ENCODE peak calls at places on chromosomes 3 and 15, in eight cellular contexts. One of them, this sample, is unnamed.
A peak's percentile ranks its signal among the peaks of the same experiment; 100 is the strongest.

GRCh38 chr3:33791477-33792166 is 6.8 kb upstream of the PDCD6IP start:
- DNase-seq in NCI-H345: no peak
- DNase-seq in Right ventricle myocardium superior: no peak
- DNase-seq in activated CD4-positive, alpha-beta T cell treated with anti-CD3 and anti-CD28 coated beads for 24 hours: no peak
- DNase-seq in PC-9: peak; percentile 4
- DNase-seq in breast epithelium: no peak
- DNase-seq in T-helper 9 cell: no peak
- DNase-seq in endothelial cell: no peak
- DNase-seq in this sample: no peak

GRCh38 chr15:64315136-64315661 is 40.8 kb downstream of the CSNK1G1 start:
- DNase-seq in endothelial cell: no peak
- DNase-seq in breast epithelium: no peak
- DNase-seq in Right ventricle myocardium superior: no peak
- DNase-seq in T-helper 9 cell: no peak
- DNase-seq in PC-9: no peak
- DNase-seq in activated CD4-positive, alpha-beta T cell treated with anti-CD3 and anti-CD28 coated beads for 24 hours: no peak
- DNase-seq in NCI-H345: no peak
- DNase-seq in this sample: no peak

GRCh38 chr3:23041918-23042696 is 161.0 kb upstream of the UBE2E2 start:
- DNase-seq in activated CD4-positive, alpha-beta T cell treated with anti-CD3 and anti-CD28 coated beads for 24 hours: no peak
- DNase-seq in endothelial cell: no peak
- DNase-seq in NCI-H345: no peak
- DNase-seq in T-helper 9 cell: no peak
- DNase-seq in Right ventricle myocardium superior: no peak
- DNase-seq in breast epithelium: no peak
- DNase-seq in PC-9: peak; percentile 43
- DNase-seq in this sample: peak; percentile 32

GRCh38 chr15:31197497-31198414 is 96.2 kb upstream of the TRPM1 start:
- DNase-seq in endothelial cell: peak; percentile 63
- DNase-seq in PC-9: no peak
- DNase-seq in Right ventricle myocardium superior: peak; percentile 66
- DNase-seq in T-helper 9 cell: peak; percentile 57
- DNase-seq in breast epithelium: no peak
- DNase-seq in activated CD4-positive, alpha-beta T cell treated with anti-CD3 and anti-CD28 coated beads for 24 hours: peak; percentile 37
- DNase-seq in NCI-H345: no peak
- DNase-seq in this sample: no peak

GRCh38 chr3:87987952-87988351 is 70.9 kb downstream of the CGGBP1 start:
- DNase-seq in breast epithelium: no peak
- DNase-seq in Right ventricle myocardium superior: no peak
- DNase-seq in endothelial cell: no peak
- DNase-seq in NCI-H345: no peak
- DNase-seq in activated CD4-positive, alpha-beta T cell treated with anti-CD3 and anti-CD28 coated beads for 24 hours: no peak
- DNase-seq in T-helper 9 cell: no peak
- DNase-seq in PC-9: no peak
- DNase-seq in this sample: no peak

GRCh38 chr3:414063-414462 is 217.5 kb downstream of the CHL1 start:
- DNase-seq in activated CD4-positive, alpha-beta T cell treated with anti-CD3 and anti-CD28 coated beads for 24 hours: no peak
- DNase-seq in PC-9: no peak
- DNase-seq in NCI-H345: no peak
- DNase-seq in endothelial cell: no peak
- DNase-seq in breast epithelium: no peak
- DNase-seq in T-helper 9 cell: no peak
- DNase-seq in Right ventricle myocardium superior: no peak
- DNase-seq in this sample: no peak

GRCh38 chr15:67193223-67194009 is 61.0 kb downstream of the AAGAB start:
- DNase-seq in endothelial cell: no peak
- DNase-seq in T-helper 9 cell: no peak
- DNase-seq in breast epithelium: no peak
- DNase-seq in NCI-H345: no peak
- DNase-seq in Right ventricle myocardium superior: no peak
- DNase-seq in activated CD4-positive, alpha-beta T cell treated with anti-CD3 and anti-CD28 coated beads for 24 hours: no peak
- DNase-seq in PC-9: no peak
- DNase-seq in this sample: no peak

GRCh38 chr3:23664459-23664858 is 141.3 kb upstream of the UBE2E1 start:
- DNase-seq in activated CD4-positive, alpha-beta T cell treated with anti-CD3 and anti-CD28 coated beads for 24 hours: no peak
- DNase-seq in breast epithelium: no peak
- DNase-seq in T-helper 9 cell: no peak
- DNase-seq in endothelial cell: no peak
- DNase-seq in NCI-H345: no peak
- DNase-seq in PC-9: no peak
- DNase-seq in Right ventricle myocardium superior: no peak
- DNase-seq in this sample: no peak

GRCh38 chr3:129123314-129124060 is 1.9 kb upstream of the RAB43 start:
- DNase-seq in PC-9: no peak
- DNase-seq in NCI-H345: no peak
- DNase-seq in activated CD4-positive, alpha-beta T cell treated with anti-CD3 and anti-CD28 coated beads for 24 hours: no peak
- DNase-seq in Right ventricle myocardium superior: no peak
- DNase-seq in breast epithelium: no peak
- DNase-seq in endothelial cell: no peak
- DNase-seq in T-helper 9 cell: peak; percentile 8
- DNase-seq in this sample: peak; percentile 65

GRCh38 chr3:13281657-13282527 is 138.2 kb downstream of the NUP210 start:
- DNase-seq in T-helper 9 cell: no peak
- DNase-seq in breast epithelium: no peak
- DNase-seq in endothelial cell: peak; percentile 64
- DNase-seq in PC-9: peak; percentile 55
- DNase-seq in activated CD4-positive, alpha-beta T cell treated with anti-CD3 and anti-CD28 coated beads for 24 hours: no peak
- DNase-seq in Right ventricle myocardium superior: peak; percentile 74
- DNase-seq in NCI-H345: no peak
- DNase-seq in this sample: no peak

GRCh38 chr3:172142074-172143059 is 103.0 kb downstream of the FNDC3B start:
- DNase-seq in activated CD4-positive, alpha-beta T cell treated with anti-CD3 and anti-CD28 coated beads for 24 hours: no peak
- DNase-seq in NCI-H345: no peak
- DNase-seq in breast epithelium: no peak
- DNase-seq in T-helper 9 cell: no peak
- DNase-seq in PC-9: no peak
- DNase-seq in Right ventricle myocardium superior: no peak
- DNase-seq in endothelial cell: no peak
- DNase-seq in this sample: peak; percentile 43

GRCh38 chr15:81411056-81411455 is 37.0 kb upstream of the TMC3 start:
- DNase-seq in Right ventricle myocardium superior: no peak
- DNase-seq in breast epithelium: no peak
- DNase-seq in PC-9: no peak
- DNase-seq in endothelial cell: no peak
- DNase-seq in activated CD4-positive, alpha-beta T cell treated with anti-CD3 and anti-CD28 coated beads for 24 hours: no peak
- DNase-seq in T-helper 9 cell: no peak
- DNase-seq in NCI-H345: no peak
- DNase-seq in this sample: no peak

GRCh38 chr15:58212909-58213526 is 74.8 kb downstream of the AQP9 start:
- DNase-seq in Right ventricle myocardium superior: no peak
- DNase-seq in PC-9: no peak
- DNase-seq in endothelial cell: peak; percentile 39
- DNase-seq in activated CD4-positive, alpha-beta T cell treated with anti-CD3 and anti-CD28 coated beads for 24 hours: no peak
- DNase-seq in breast epithelium: no peak
- DNase-seq in T-helper 9 cell: no peak
- DNase-seq in NCI-H345: peak; percentile 33
- DNase-seq in this sample: peak; percentile 53

GRCh38 chr15:68646156-68646555 is 67.4 kb downstream of the CORO2B start:
- DNase-seq in activated CD4-positive, alpha-beta T cell treated with anti-CD3 and anti-CD28 coated beads for 24 hours: no peak
- DNase-seq in PC-9: no peak
- DNase-seq in NCI-H345: no peak
- DNase-seq in T-helper 9 cell: no peak
- DNase-seq in breast epithelium: no peak
- DNase-seq in endothelial cell: no peak
- DNase-seq in Right ventricle myocardium superior: no peak
- DNase-seq in this sample: no peak

GRCh38 chr15:29959384-29960137 is 123.2 kb upstream of the GOLGA8J start:
- DNase-seq in activated CD4-positive, alpha-beta T cell treated with anti-CD3 and anti-CD28 coated beads for 24 hours: no peak
- DNase-seq in PC-9: no peak
- DNase-seq in T-helper 9 cell: no peak
- DNase-seq in endothelial cell: no peak
- DNase-seq in breast epithelium: no peak
- DNase-seq in Right ventricle myocardium superior: no peak
- DNase-seq in NCI-H345: no peak
- DNase-seq in this sample: no peak

GRCh38 chr3:52200981-52201679 is 3.2 kb downstream of the ALAS1 start:
- DNase-seq in PC-9: no peak
- DNase-seq in NCI-H345: no peak
- DNase-seq in activated CD4-positive, alpha-beta T cell treated with anti-CD3 and anti-CD28 coated beads for 24 hours: no peak
- DNase-seq in endothelial cell: no peak
- DNase-seq in Right ventricle myocardium superior: no peak
- DNase-seq in T-helper 9 cell: no peak
- DNase-seq in breast epithelium: no peak
- DNase-seq in this sample: no peak

GRCh38 chr3:139758654-139759291 is 81.0 kb upstream of the NMNAT3 start:
- DNase-seq in T-helper 9 cell: no peak
- DNase-seq in activated CD4-positive, alpha-beta T cell treated with anti-CD3 and anti-CD28 coated beads for 24 hours: no peak
- DNase-seq in Right ventricle myocardium superior: no peak
- DNase-seq in breast epithelium: no peak
- DNase-seq in endothelial cell: no peak
- DNase-seq in PC-9: no peak
- DNase-seq in NCI-H345: no peak
- DNase-seq in this sample: no peak

GRCh38 chr3:146747928-146748327 is 142.8 kb upstream of the PLSCR5 start:
- DNase-seq in T-helper 9 cell: no peak
- DNase-seq in Right ventricle myocardium superior: no peak
- DNase-seq in endothelial cell: no peak
- DNase-seq in PC-9: no peak
- DNase-seq in breast epithelium: no peak
- DNase-seq in NCI-H345: no peak
- DNase-seq in activated CD4-positive, alpha-beta T cell treated with anti-CD3 and anti-CD28 coated beads for 24 hours: no peak
- DNase-seq in this sample: peak; percentile 20

GRCh38 chr3:71478568-71478967 is 105.0 kb downstream of the FOXP1 start:
- DNase-seq in PC-9: no peak
- DNase-seq in activated CD4-positive, alpha-beta T cell treated with anti-CD3 and anti-CD28 coated beads for 24 hours: peak; percentile 52
- DNase-seq in T-helper 9 cell: peak; percentile 22
- DNase-seq in breast epithelium: no peak
- DNase-seq in endothelial cell: no peak
- DNase-seq in Right ventricle myocardium superior: no peak
- DNase-seq in NCI-H345: no peak
- DNase-seq in this sample: no peak

GRCh38 chr3:142931222-142931621 is 32.3 kb downstream of the PAQR9 start:
- DNase-seq in NCI-H345: no peak
- DNase-seq in endothelial cell: no peak
- DNase-seq in Right ventricle myocardium superior: no peak
- DNase-seq in activated CD4-positive, alpha-beta T cell treated with anti-CD3 and anti-CD28 coated beads for 24 hours: no peak
- DNase-seq in T-helper 9 cell: no peak
- DNase-seq in PC-9: no peak
- DNase-seq in breast epithelium: no peak
- DNase-seq in this sample: peak; percentile 63

GRCh38 chr3:80263260-80263659 is 495.5 kb upstream of the ROBO1 start:
- DNase-seq in Right ventricle myocardium superior: no peak
- DNase-seq in NCI-H345: no peak
- DNase-seq in T-helper 9 cell: no peak
- DNase-seq in breast epithelium: no peak
- DNase-seq in activated CD4-positive, alpha-beta T cell treated with anti-CD3 and anti-CD28 coated beads for 24 hours: no peak
- DNase-seq in endothelial cell: no peak
- DNase-seq in PC-9: no peak
- DNase-seq in this sample: no peak

GRCh38 chr3:186374370-186374769 is 12.3 kb upstream of the DGKG start:
- DNase-seq in NCI-H345: no peak
- DNase-seq in PC-9: no peak
- DNase-seq in breast epithelium: no peak
- DNase-seq in endothelial cell: no peak
- DNase-seq in T-helper 9 cell: no peak
- DNase-seq in Right ventricle myocardium superior: no peak
- DNase-seq in activated CD4-positive, alpha-beta T cell treated with anti-CD3 and anti-CD28 coated beads for 24 hours: no peak
- DNase-seq in this sample: no peak

GRCh38 chr3:44915702-44916438 is 41.5 kb downstream of the TGM4 start:
- DNase-seq in PC-9: no peak
- DNase-seq in NCI-H345: no peak
- DNase-seq in endothelial cell: peak; percentile 34
- DNase-seq in activated CD4-positive, alpha-beta T cell treated with anti-CD3 and anti-CD28 coated beads for 24 hours: no peak
- DNase-seq in breast epithelium: no peak
- DNase-seq in Right ventricle myocardium superior: no peak
- DNase-seq in T-helper 9 cell: no peak
- DNase-seq in this sample: no peak

GRCh38 chr15:24752354-24752753 is 76.8 kb downstream of the NPAP1 start:
- DNase-seq in NCI-H345: no peak
- DNase-seq in endothelial cell: no peak
- DNase-seq in PC-9: no peak
- DNase-seq in T-helper 9 cell: no peak
- DNase-seq in activated CD4-positive, alpha-beta T cell treated with anti-CD3 and anti-CD28 coated beads for 24 hours: no peak
- DNase-seq in breast epithelium: no peak
- DNase-seq in Right ventricle myocardium superior: no peak
- DNase-seq in this sample: no peak

GRCh38 chr15:84638103-84638502 is 16.0 kb downstream of the WDR73 start:
- DNase-seq in T-helper 9 cell: no peak
- DNase-seq in breast epithelium: no peak
- DNase-seq in endothelial cell: no peak
- DNase-seq in PC-9: no peak
- DNase-seq in Right ventricle myocardium superior: no peak
- DNase-seq in NCI-H345: no peak
- DNase-seq in activated CD4-positive, alpha-beta T cell treated with anti-CD3 and anti-CD28 coated beads for 24 hours: no peak
- DNase-seq in this sample: no peak

GRCh38 chr3:30042274-30042859 is 564.0 kb upstream of the TGFBR2 start:
- DNase-seq in Right ventricle myocardium superior: peak; percentile 47
- DNase-seq in T-helper 9 cell: peak; percentile 38
- DNase-seq in breast epithelium: peak; percentile 24
- DNase-seq in PC-9: peak; percentile 48
- DNase-seq in activated CD4-positive, alpha-beta T cell treated with anti-CD3 and anti-CD28 coated beads for 24 hours: peak; percentile 10
- DNase-seq in NCI-H345: peak; percentile 61
- DNase-seq in endothelial cell: peak; percentile 68
- DNase-seq in this sample: peak; percentile 71

GRCh38 chr3:9008550-9009255 is 45.4 kb upstream of the RAD18 start:
- DNase-seq in T-helper 9 cell: no peak
- DNase-seq in endothelial cell: no peak
- DNase-seq in Right ventricle myocardium superior: no peak
- DNase-seq in NCI-H345: no peak
- DNase-seq in activated CD4-positive, alpha-beta T cell treated with anti-CD3 and anti-CD28 coated beads for 24 hours: no peak
- DNase-seq in breast epithelium: no peak
- DNase-seq in PC-9: no peak
- DNase-seq in this sample: no peak

GRCh38 chr3:12830785-12831581 is 10.4 kb downstream of the RPL32 start:
- DNase-seq in breast epithelium: no peak
- DNase-seq in endothelial cell: no peak
- DNase-seq in T-helper 9 cell: no peak
- DNase-seq in NCI-H345: no peak
- DNase-seq in activated CD4-positive, alpha-beta T cell treated with anti-CD3 and anti-CD28 coated beads for 24 hours: no peak
- DNase-seq in Right ventricle myocardium superior: no peak
- DNase-seq in PC-9: no peak
- DNase-seq in this sample: no peak

GRCh38 chr3:116314476-116314875 is 130.8 kb downstream of the LSAMP start:
- DNase-seq in endothelial cell: no peak
- DNase-seq in PC-9: no peak
- DNase-seq in breast epithelium: no peak
- DNase-seq in NCI-H345: no peak
- DNase-seq in T-helper 9 cell: no peak
- DNase-seq in activated CD4-positive, alpha-beta T cell treated with anti-CD3 and anti-CD28 coated beads for 24 hours: no peak
- DNase-seq in Right ventricle myocardium superior: no peak
- DNase-seq in this sample: no peak

GRCh38 chr15:57015897-57016296 is 97.5 kb downstream of the TCF12 start:
- DNase-seq in T-helper 9 cell: no peak
- DNase-seq in activated CD4-positive, alpha-beta T cell treated with anti-CD3 and anti-CD28 coated beads for 24 hours: no peak
- DNase-seq in PC-9: peak; percentile 9
- DNase-seq in NCI-H345: no peak
- DNase-seq in breast epithelium: no peak
- DNase-seq in endothelial cell: no peak
- DNase-seq in Right ventricle myocardium superior: no peak
- DNase-seq in this sample: peak; percentile 40

GRCh38 chr3:118714800-118715199 is 319.8 kb downstream of the IGSF11 start:
- DNase-seq in activated CD4-positive, alpha-beta T cell treated with anti-CD3 and anti-CD28 coated beads for 24 hours: no peak
- DNase-seq in Right ventricle myocardium superior: no peak
- DNase-seq in breast epithelium: no peak
- DNase-seq in PC-9: no peak
- DNase-seq in NCI-H345: no peak
- DNase-seq in T-helper 9 cell: no peak
- DNase-seq in endothelial cell: no peak
- DNase-seq in this sample: no peak